ENCODE peak calls at places on chromosomes 2 and 18, in six cellular contexts. P is skeletal muscle cell; G is body of pancreas; A is mesothelial cell of epicardium; U is islet precursor cell; S is CD8-positive, alpha-beta memory T cell. H is an unnamed sample.

GRCh38 chr2:141348481-141348880 is 782.3 kb downstream of the LRP1B start:
- DNase-seq in A (no peak), U (no peak), P (no peak), S (no peak), G (no peak), H (no peak)

GRCh38 chr2:41865263-41865662 is 182.6 kb upstream of the PKDCC start:
- DNase-seq in A (no peak), P (no peak), U (peak; percentile 82), S (no peak), G (no peak), H (no peak)

GRCh38 chr2:191863988-191864387 is 17.1 kb upstream of the CAVIN2 start:
- DNase-seq in A (no peak), S (no peak), P (no peak), U (no peak), G (no peak), H (no peak)

GRCh38 chr2:115939902-115940301 is 1497.5 kb downstream of the DPP10 start:
- DNase-seq in U (no peak), P (no peak), A (no peak), G (no peak), S (no peak), H (no peak)

GRCh38 chr2:219104107-219105050 is 43.7 kb upstream of the IHH start:
- DNase-seq in G (no peak), U (peak; percentile 59), S (no peak), P (no peak), A (no peak), H (peak; percentile 9)

GRCh38 chr2:119683074-119683716 is 4.2 kb downstream of the TMEM177 start:
- DNase-seq in G (no peak), S (no peak), A (no peak), U (no peak), P (no peak), H (no peak)

GRCh38 chr2:26614205-26615128 is 26.7 kb downstream of the CIB4 start:
- DNase-seq in U (no peak), S (no peak), G (no peak), P (no peak), A (no peak), H (no peak)

GRCh38 chr2:16791496-16791895 is 125.9 kb upstream of the CYRIA start:
- DNase-seq in S (no peak), A (no peak), G (no peak), U (no peak), P (no peak), H (no peak)

GRCh38 chr2:190755796-190756415 is 107.0 kb downstream of the NAB1 start:
- DNase-seq in U (no peak), G (no peak), P (no peak), S (no peak), A (no peak), H (no peak)

GRCh38 chr18:45363258-45363657 is 252.0 kb upstream of the SLC14A2 start:
- DNase-seq in S (no peak), U (no peak), G (no peak), A (no peak), P (no peak), H (no peak)

GRCh38 chr2:18791172-18791797 is 201.9 kb upstream of the NT5C1B start:
- DNase-seq in U (no peak), G (no peak), P (peak; percentile 38), A (no peak), S (no peak), H (no peak)

GRCh38 chr2:189641565-189641964 is 19.7 kb upstream of the ASNSD1 start:
- DNase-seq in A (no peak), S (no peak), U (no peak), G (no peak), P (no peak), H (no peak)

GRCh38 chr2:232230557-232230956 is 148.0 kb upstream of the ALPP start:
- DNase-seq in U (peak; percentile 67), S (no peak), A (no peak), G (peak; percentile 15), P (no peak), H (no peak)

GRCh38 chr2:127254386-127254981 is 34.4 kb upstream of the CYP27C1 start:
- DNase-seq in P (no peak), A (no peak), U (peak; percentile 67), S (no peak), G (no peak), H (no peak)

GRCh38 chr2:113214141-113214540 is 40.4 kb downstream of the PSD4 start:
- DNase-seq in S (no peak), P (no peak), G (no peak), A (no peak), U (no peak), H (no peak)

GRCh38 chr2:178202927-178203326 is 8.6 kb downstream of the OSBPL6 start:
- DNase-seq in P (no peak), U (no peak), A (no peak), G (no peak), S (no peak), H (no peak)